ENCODE peak calls at places on chromosomes 11 and 22, in eight cellular contexts. W is cardiac muscle cell; Z is LoVo; I is left cardiac atrium; S is BJ; B is IMR-90; U is SHP77; Y is stimulated activated CD4-positive, alpha-beta T cell treated with anti-CD3 and anti-CD28 coated beads, Interleukin-1b, Interleukin-23, amount 100 ng/mL, for 1 hour. H is an unnamed sample.

GRCh38 chr11:78292109-78292803 is 103.5 kb downstream of the USP35 start:
- DNase-seq in U (no peak), Z (no peak), W (no peak), Y (no peak), S (no peak), B (no peak), I (no peak), H (no peak)

GRCh38 chr22:49365910-49366309 is 461.8 kb downstream of the BRD1 start:
- DNase-seq in S (no peak), I (no peak), U (peak), B (no peak), W (no peak), Z (no peak), Y (no peak), H (peak)

GRCh38 chr11:27722945-27723344 is 22.7 kb upstream of the BDNF start:
- DNase-seq in Z (no peak), Y (no peak), I (no peak), S (no peak), B (no peak), U (no peak), W (no peak), H (no peak)

GRCh38 chr22:49044776-49045175 is 782.9 kb downstream of the BRD1 start:
- DNase-seq in W (no peak), U (no peak), I (no peak), S (no peak), B (no peak), Y (no peak), Z (no peak), H (no peak)

GRCh38 chr22:48798281-48799226 is 1029.1 kb downstream of the BRD1 start:
- DNase-seq in S (no peak), Y (no peak), I (no peak), U (no peak), B (no peak), Z (no peak), W (no peak), H (no peak)

GRCh38 chr11:96817488-96817887 is 427.7 kb downstream of the JRKL start:
- DNase-seq in U (no peak), W (no peak), B (no peak), S (peak), Z (no peak), Y (no peak), I (no peak), H (no peak)

GRCh38 chr11:60902625-60903024 is 3.8 kb downstream of the PRPF19 start:
- DNase-seq in I (no peak), U (no peak), W (no peak), Z (no peak), B (no peak), Y (no peak), S (no peak), H (no peak)

GRCh38 chr11:64007629-64008282 is 21.5 kb downstream of the OTUB1 start:
- DNase-seq in B (no peak), U (peak), I (peak), W (peak), S (no peak), Y (no peak), Z (no peak), H (no peak)

GRCh38 chr22:50626856-50627451 is 998 bp downstream of the ARSA start:
- DNase-seq in Z (no peak), Y (no peak), W (no peak), U (no peak), S (no peak), B (no peak), I (no peak), H (no peak)

GRCh38 chr11:68322031-68322388 is 9.6 kb downstream of the LRP5 start:
- DNase-seq in S (no peak), Z (no peak), B (no peak), Y (no peak), I (no peak), W (no peak), U (no peak), H (no peak)

GRCh38 chr22:39088688-39089032 is 8.4 kb upstream of the APOBEC3H start:
- DNase-seq in B (no peak), Z (no peak), U (no peak), I (no peak), S (no peak), W (no peak), Y (no peak), H (no peak)

GRCh38 chr11:10579700-10580099 is 11.2 kb upstream of the LYVE1 start:
- DNase-seq in U (no peak), I (no peak), Z (no peak), Y (no peak), S (no peak), B (no peak), W (no peak), H (no peak)